ENCODE peak calls at places on chromosomes 3 and 15, in seven cellular contexts. P, U, T, I, A, N and M are unnamed samples.

GRCh38 chr3:184741798-184742675 is 30.2 kb upstream of the MAGEF1 start:
- DNase-seq in I (no peak), U (no peak), N (no peak), A (no peak), P (no peak), T (no peak), M (no peak)

GRCh38 chr15:78131295-78132021 is at the start of gene CIB2:
- DNase-seq in U (peak; percentile 46), P (peak; percentile 41), T (peak; percentile 80), I (peak; percentile 90), N (peak; percentile 81), A (peak; percentile 76), M (peak; percentile 75)

GRCh38 chr3:119469378-119470189 is 821 bp downstream of the POGLUT1 start:
- DNase-seq in N (no peak), A (peak; percentile 60), P (peak; percentile 47), T (no peak), I (peak; percentile 62), U (no peak), M (no peak)

GRCh38 chr3:195907730-195908438 is 467 bp downstream of the TNK2 start:
- DNase-seq in I (no peak), N (peak; percentile 65), U (no peak), T (peak; percentile 76), P (no peak), A (peak; percentile 32), M (no peak)

GRCh38 chr15:81301815-81302399 is 22.0 kb downstream of the STARD5 start:
- DNase-seq in N (no peak), P (no peak), T (no peak), I (no peak), A (no peak), U (no peak), M (no peak)

GRCh38 chr15:69842851-69843250 is 254.9 kb downstream of the TLE3 start:
- DNase-seq in T (no peak), U (no peak), P (no peak), N (no peak), I (no peak), A (no peak), M (no peak)

GRCh38 chr3:10551139-10551538 is 45.8 kb upstream of the ATP2B2 start:
- DNase-seq in U (no peak), A (no peak), P (no peak), N (no peak), T (no peak), I (no peak), M (no peak)

GRCh38 chr15:59437777-59438574 is at the start of gene FAM81A:
- DNase-seq in T (peak; percentile 83), U (peak; percentile 34), A (peak; percentile 85), P (peak; percentile 47), N (peak; percentile 70), I (peak; percentile 89), M (peak; percentile 91)

GRCh38 chr15:81747477-81747876 is 298.3 kb downstream of the MEX3B start:
- DNase-seq in T (no peak), N (no peak), U (no peak), I (no peak), P (no peak), A (no peak), M (no peak)

GRCh38 chr15:78110916-78111475 is 18.6 kb downstream of the SH2D7 start:
- DNase-seq in T (no peak), P (no peak), I (no peak), A (no peak), U (no peak), N (no peak), M (no peak)

GRCh38 chr3:157369712-157370447 is 66.8 kb upstream of the PTX3 start:
- DNase-seq in U (no peak), N (peak; percentile 28), T (no peak), P (no peak), A (peak; percentile 61), I (peak; percentile 44), M (no peak)

GRCh38 chr3:170997966-170998913 is 28.3 kb downstream of the SLC2A2 start:
- DNase-seq in I (peak; percentile 56), P (peak; percentile 59), U (no peak), A (peak; percentile 32), T (no peak), N (no peak), M (no peak)

GRCh38 chr3:12588674-12589054 is 31.8 kb downstream of the MKRN2 start:
- DNase-seq in P (no peak), A (no peak), N (no peak), I (no peak), T (no peak), U (no peak), M (no peak)

GRCh38 chr15:70795311-70795665 is 31.9 kb upstream of the UACA start:
- DNase-seq in A (peak; percentile 91), P (peak; percentile 98), T (no peak), U (no peak), N (no peak), I (peak; percentile 93), M (no peak)

GRCh38 chr3:196793224-196793623 is 53.6 kb downstream of the PAK2 start:
- DNase-seq in A (peak; percentile 85), T (no peak), I (peak; percentile 83), P (peak; percentile 97), U (no peak), N (no peak), M (no peak)

DNA sequence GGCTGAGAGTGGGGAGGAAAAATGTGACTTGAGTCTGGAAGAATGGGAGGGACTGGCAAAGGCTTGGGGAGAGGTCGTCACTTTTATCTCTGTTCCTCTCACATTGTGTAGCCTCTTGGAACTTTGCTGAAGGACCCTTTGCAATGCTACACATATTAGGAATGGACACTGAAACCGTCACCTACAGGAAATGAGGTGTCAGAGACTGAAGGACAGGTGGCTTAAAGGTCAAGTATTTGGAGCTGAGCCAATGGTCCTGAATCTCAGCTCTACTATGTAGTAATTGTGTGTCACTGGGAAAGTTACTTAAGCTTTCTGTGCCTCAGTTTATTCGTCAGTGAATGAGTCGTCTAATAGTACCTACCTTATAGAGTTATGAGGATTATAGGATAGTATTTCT is 14.7 kb downstream of the MCTP2 start:
- DNase-seq in U (no peak), N (no peak), T (no peak), A (no peak), P (no peak), I (no peak), M (no peak)
- H3K4me1 ChIP-seq in U (no peaks in the 10 kb centered on the region), N (peaks cover 8% of the 10 kb centered on the region), T (no peaks in the 10 kb centered on the region), A (no peaks in the 10 kb centered on the region), P (no peaks in the 10 kb centered on the region), I (no peaks in the 10 kb centered on the region), M (no peaks in the 10 kb centered on the region)

DNA sequence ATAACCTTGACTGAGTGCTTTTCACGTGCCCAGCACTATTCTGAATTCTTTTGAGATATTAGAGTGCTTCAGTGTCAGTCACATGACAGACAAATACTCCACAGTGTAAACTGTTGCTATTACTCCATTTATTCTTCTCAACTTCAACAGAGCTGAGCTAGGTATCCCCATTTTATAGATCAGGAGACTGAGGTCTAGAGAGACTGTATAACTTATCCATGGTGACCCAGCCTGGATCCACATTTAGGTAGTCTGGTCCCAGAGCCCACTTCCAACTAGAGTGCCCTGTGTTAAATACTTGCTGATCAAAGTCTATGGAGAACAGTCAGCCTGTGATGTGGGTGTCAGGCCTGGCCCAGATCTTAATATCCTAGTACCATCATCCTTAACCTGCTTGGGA is 6.7 kb downstream of the ACAA1 start:
- DNase-seq in U (no peak), N (no peak), P (no peak), A (no peak), T (no peak), I (no peak), M (no peak)
- H3K4me1 ChIP-seq in U (peaks cover 13% of the 10 kb centered on the region), N (peaks cover 18% of the 10 kb centered on the region), P (no peaks in the 10 kb centered on the region), A (peaks cover 2% of the 10 kb centered on the region), T (peaks cover 3% of the 10 kb centered on the region), I (peaks cover 28% of the 10 kb centered on the region), M (peaks cover 82% of the 10 kb centered on the region)

DNA sequence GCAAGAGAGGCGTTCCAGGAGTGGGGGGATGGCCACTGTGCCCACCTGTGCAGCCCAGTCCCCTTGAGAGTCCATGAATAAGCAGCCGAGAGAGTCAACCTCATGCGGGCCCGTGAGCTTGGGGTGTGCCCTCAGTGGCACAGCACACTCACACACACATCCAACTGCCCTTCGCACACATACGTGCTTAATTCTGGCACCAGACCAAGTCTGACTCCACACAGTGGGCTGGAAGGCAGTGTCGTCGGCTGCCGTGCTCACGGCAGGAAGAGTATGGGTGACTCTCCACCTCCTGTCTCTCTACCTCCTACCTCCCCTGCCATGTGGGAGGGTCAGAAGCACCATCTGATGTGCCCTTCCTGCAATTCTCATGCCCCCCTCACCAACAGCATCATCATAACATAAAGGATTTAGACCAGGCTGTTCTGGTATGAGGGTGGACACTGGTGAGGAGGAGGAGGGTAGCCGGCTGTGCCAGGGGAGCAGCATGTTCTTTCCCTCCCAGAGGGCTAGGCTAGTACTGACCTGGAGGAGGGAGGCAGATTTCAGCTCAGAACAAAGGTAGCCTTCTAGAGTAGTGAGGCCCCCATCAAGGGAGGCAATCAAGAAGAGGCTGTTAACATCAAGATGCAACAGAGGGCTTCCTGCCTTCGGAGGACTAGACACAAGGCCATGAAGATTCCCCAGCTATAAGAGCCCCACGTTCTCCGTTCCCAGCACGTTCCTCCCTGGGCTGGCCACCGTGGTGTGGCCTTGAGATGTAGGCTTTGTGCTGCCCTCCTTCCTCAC is 5.3 kb upstream of the STRA6 start:
- DNase-seq in U (no peak), I (no peak), A (no peak), P (no peak), N (no peak), T (no peak), M (no peak)
- H3K4me1 ChIP-seq in U (peaks cover under 1% of the 10 kb centered on the region), I (peaks cover 19% of the 10 kb centered on the region), A (peaks cover 36% of the 10 kb centered on the region), P (peaks cover 12% of the 10 kb centered on the region), N (no peaks in the 10 kb centered on the region), T (no peaks in the 10 kb centered on the region), M (peaks cover 22% of the 10 kb centered on the region)

GRCh38 chr3:186362409-186362757 is 349 bp upstream of the DGKG start:
- DNase-seq in U (no peak), P (no peak), N (no peak), T (no peak), I (no peak), A (no peak), M (no peak)

GRCh38 chr3:186361246-186361611 is 805 bp downstream of the DGKG start:
- DNase-seq in I (no peak), P (no peak), T (no peak), U (no peak), A (no peak), N (no peak), M (no peak)

GRCh38 chr3:186362988-186363387 is 954 bp upstream of the DGKG start:
- DNase-seq in I (no peak), U (no peak), A (no peak), T (no peak), N (no peak), P (no peak), M (no peak)

GRCh38 chr3:186360779-186361178 is 1.3 kb downstream of the DGKG start:
- DNase-seq in N (no peak), I (no peak), U (no peak), A (no peak), T (no peak), P (no peak), M (peak; percentile 45)

DNA sequence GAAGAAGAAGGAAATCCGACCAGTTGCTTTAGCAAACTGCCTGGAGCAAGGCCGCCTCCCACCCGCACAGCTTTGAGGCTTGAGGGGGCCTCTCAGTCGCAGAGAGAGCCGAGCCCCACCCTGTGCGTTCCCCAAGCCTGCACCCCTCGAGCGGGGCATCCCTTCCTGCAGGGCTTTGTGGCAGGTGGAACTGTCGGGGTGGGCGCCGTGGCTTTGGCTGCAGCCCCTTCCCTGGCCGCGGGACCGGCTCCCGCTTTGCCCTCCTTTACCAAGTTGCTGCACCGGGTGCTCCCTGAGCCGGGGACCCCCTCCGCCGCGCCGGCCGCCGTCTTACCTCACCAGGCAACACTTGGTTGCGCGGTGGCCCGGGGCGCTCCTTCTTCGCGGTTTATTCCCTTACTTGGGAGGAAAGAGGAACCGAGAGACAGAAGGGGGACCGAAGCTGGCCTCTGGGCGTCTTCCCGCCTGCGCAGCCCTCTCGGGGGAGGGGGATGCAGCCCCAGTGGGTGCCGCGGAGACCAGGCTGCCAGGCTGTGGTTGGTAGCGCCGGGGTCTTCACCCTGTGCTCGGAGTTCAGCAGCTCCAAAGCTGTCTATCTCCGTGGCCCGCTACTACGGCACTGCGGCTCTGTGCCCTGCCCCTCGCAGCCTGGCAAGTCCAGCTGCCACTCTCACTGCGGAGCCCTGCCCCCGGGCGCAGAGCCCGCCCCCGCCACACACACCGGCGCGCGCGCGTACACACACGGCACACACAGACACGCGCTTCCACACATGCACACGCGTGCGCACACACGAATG is at the start of gene DGKG:
- DNase-seq in N (peak; percentile 60), U (no peak), A (peak; percentile 9), T (peak; percentile 40), P (no peak), I (peak; percentile 9), M (peak; percentile 69)
- H3K4me1 ChIP-seq in N (peaks cover 7% of the 10 kb centered on the region), U (no peaks in the 10 kb centered on the region), A (no peaks in the 10 kb centered on the region), T (peaks cover 19% of the 10 kb centered on the region), P (peaks cover 2% of the 10 kb centered on the region), I (peaks cover 22% of the 10 kb centered on the region), M (peaks cover 72% of the 10 kb centered on the region)